ENCODE peak calls at places on chromosomes 6 and 20, in six cellular contexts. T is mesendoderm, L is H9, D is IMR-90, V is H1, C is mesenchymal stem cell. O is an unnamed sample.

GRCh38 chr20:48932375-48932941 is 10.9 kb downstream of the ARFGEF2 start:
- DNase-seq in T (no peak), L (no peak), D (peak; percentile 44), V (no peak), C (peak; percentile 43), O (no peak)

GRCh38 chr6:20877008-20877937 is 343.0 kb downstream of the CDKAL1 start:
- DNase-seq in T (peak; percentile 81), L (no peak), D (peak; percentile 97), V (no peak), C (peak; percentile 97), O (no peak)

GRCh38 chr20:48284837-48285236 is 499.6 kb upstream of the SULF2 start:
- DNase-seq in T (peak; percentile 90), L (no peak), D (peak; percentile 75), V (no peak), C (no peak), O (no peak)

GRCh38 chr6:20691185-20691584 is 156.9 kb downstream of the CDKAL1 start:
- DNase-seq in T (no peak), L (no peak), D (no peak), V (no peak), C (no peak), O (no peak)

GRCh38 chr20:62143976-62144825 is 632 bp downstream of the SS18L1 start:
- DNase-seq in T (peak; percentile 53), L (peak; percentile 46), D (peak; percentile 60), V (no peak), C (peak; percentile 78), O (no peak)

GRCh38 chr6:41937472-41937871 is 4.1 kb downstream of the CCND3 start:
- DNase-seq in T (no peak), L (no peak), D (no peak), V (no peak), C (no peak), O (no peak)

GRCh38 chr6:36386495-36387439 is 702 bp downstream of the ETV7 start:
- DNase-seq in T (peak; percentile 56), L (peak; percentile 66), D (peak; percentile 67), V (peak; percentile 65), C (peak; percentile 80), O (no peak)

GRCh38 chr20:38635721-38636285 is 34.2 kb downstream of the ARHGAP40 start:
- DNase-seq in T (no peak), L (no peak), D (peak; percentile 32), V (no peak), C (peak; percentile 53), O (no peak)

GRCh38 chr6:108798672-108799355 is 49.4 kb upstream of the ARMC2 start:
- DNase-seq in T (peak; percentile 24), L (no peak), D (no peak), V (no peak), C (no peak), O (no peak)

GRCh38 chr6:109239192-109239917 is 142.9 kb downstream of the CD164 start:
- DNase-seq in T (no peak), L (no peak), D (no peak), V (no peak), C (peak; percentile 60), O (no peak)

GRCh38 chr6:159094444-159095252 is 49.9 kb upstream of the TAGAP start:
- DNase-seq in T (no peak), L (no peak), D (no peak), V (peak; percentile 46), C (no peak), O (no peak)

GRCh38 chr6:92559002-92559401 is 860.4 kb downstream of the EPHA7 start:
- DNase-seq in T (no peak), L (no peak), D (no peak), V (no peak), C (peak; percentile 51), O (no peak)

GRCh38 chr20:45450097-45450818 is 19.3 kb upstream of the WFDC2 start:
- DNase-seq in T (peak; percentile 84), L (peak; percentile 47), D (peak; percentile 51), V (no peak), C (peak; percentile 33), O (no peak)

GRCh38 chr20:47790032-47790965 is 5.0 kb upstream of the SULF2 start:
- DNase-seq in T (no peak), L (no peak), D (peak; percentile 70), V (no peak), C (peak; percentile 91), O (no peak)

GRCh38 chr6:136774228-136775041 is 17.8 kb downstream of the MAP3K5 start:
- DNase-seq in T (peak; percentile 29), L (no peak), D (peak; percentile 85), V (no peak), C (peak; percentile 81), O (no peak)

GRCh38 chr6:106557837-106558236 is 71.5 kb downstream of the RTN4IP1 start:
- DNase-seq in T (no peak), L (no peak), D (no peak), V (no peak), C (peak; percentile 30), O (no peak)

GRCh38 chr6:154932562-154933027 is 62.5 kb upstream of the TIAM2 start:
- DNase-seq in T (peak; percentile 96), L (no peak), D (peak; percentile 78), V (no peak), C (peak; percentile 85), O (no peak)

GRCh38 chr20:5073154-5074049 is 46.4 kb downstream of the PCNA start:
- DNase-seq in T (peak; percentile 40), L (peak; percentile 40), D (peak; percentile 22), V (peak; percentile 51), C (peak; percentile 22), O (no peak)

DNA sequence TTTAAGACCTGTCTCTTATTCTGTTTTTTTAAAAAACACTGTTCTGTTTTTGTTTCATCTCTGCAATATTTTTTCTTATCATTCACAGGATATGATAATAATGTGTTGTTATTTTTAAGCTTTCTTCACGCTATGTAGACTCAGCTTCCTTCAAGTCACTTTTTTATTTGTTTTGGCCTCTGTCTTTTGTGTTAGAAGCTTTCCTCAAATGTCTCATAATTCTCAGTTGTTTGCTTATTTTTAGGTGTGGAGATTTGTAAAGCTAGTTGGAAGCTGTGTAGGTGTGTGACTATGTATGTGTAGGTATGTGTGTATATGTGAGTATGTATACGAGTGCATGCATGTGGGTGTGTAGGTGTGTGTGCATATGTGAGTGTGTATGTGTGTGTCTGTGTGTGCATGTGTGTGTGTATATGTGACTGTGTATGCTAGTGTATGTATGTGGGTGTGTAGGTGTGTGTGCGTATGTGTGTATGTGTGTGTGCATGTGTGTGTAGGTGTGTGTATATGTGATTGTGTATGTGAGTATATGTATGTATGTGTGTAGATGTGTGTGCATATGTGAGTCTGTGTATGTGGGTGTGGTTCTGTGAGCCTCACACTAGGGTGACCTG is 16.3 kb upstream of the VEGFA start:
- DNase-seq in T (no peak), L (no peak), D (no peak), V (peak; percentile 2), C (no peak), O (no peak)
- H3K23ac ChIP-seq in T (no peak overlapping the region), L (no peak overlapping the region), D (no peak overlapping the region), V (no peak overlapping the region), C (no peak overlapping the region), O (no peak overlapping the region)

GRCh38 chr20:50056408-50056926 is 56.5 kb downstream of the UBE2V1 start:
- DNase-seq in T (no peak), L (no peak), D (no peak), V (no peak), C (no peak), O (no peak)
- H3K18ac ChIP-seq in T (no peak overlapping the region), L (no peak overlapping the region), D (no peak overlapping the region), V (no peak overlapping the region), C (no peak overlapping the region), O (peak overlapping the region; percentile 15)

GRCh38 chr20:7330850-7331249 is 563.4 kb downstream of the BMP2 start:
- DNase-seq in T (no peak), L (no peak), D (no peak), V (no peak), C (no peak), O (no peak)
- H3K23ac ChIP-seq in T (no peak overlapping the region), L (no peak overlapping the region), D (no peak overlapping the region), V (no peak overlapping the region), C (no peak overlapping the region), O (no peak overlapping the region)

DNA sequence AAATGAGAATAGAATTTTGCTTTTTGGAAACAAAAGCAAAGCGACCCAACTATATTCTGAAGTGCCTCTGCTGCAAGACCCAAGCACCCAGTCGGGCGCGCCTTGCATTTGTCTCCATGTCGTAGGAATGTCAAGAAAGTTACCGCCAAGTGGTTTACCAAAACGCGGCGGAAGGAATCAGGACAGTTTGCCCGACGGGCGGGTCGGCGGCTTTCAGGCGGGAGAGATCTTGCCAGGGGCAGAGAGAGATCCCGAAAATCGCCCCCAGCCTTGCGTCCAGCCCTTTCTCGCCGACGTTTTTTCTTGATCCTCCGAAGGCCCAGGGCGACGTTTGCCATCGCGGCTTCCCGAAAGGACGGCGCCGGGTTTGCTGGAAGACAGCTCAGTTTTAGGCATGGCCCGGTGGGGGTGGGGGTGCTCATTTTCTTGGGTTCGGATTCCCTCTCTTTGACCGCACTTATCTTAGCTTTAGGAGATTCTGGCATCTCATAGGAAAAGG is 3.9 kb upstream of the LIN28B start:
- DNase-seq in T (peak; percentile 95), L (peak; percentile 77), D (no peak), V (peak; percentile 77), C (peak; percentile 59), O (peak; percentile 58)
- H3K18ac ChIP-seq in T (peak overlapping the region; percentile 81), L (peak overlapping the region; percentile 100), D (no peak overlapping the region), V (peak overlapping the region; percentile 97), C (peak overlapping the region; percentile 54), O (peak overlapping the region; percentile 99)

GRCh38 chr6:117552618-117553017 is 49.7 kb downstream of the GOPC start:
- DNase-seq in T (peak; percentile 87), L (no peak), D (peak; percentile 44), V (no peak), C (peak; percentile 46), O (no peak)
- H3K23ac ChIP-seq in T (no peak overlapping the region), L (no peak overlapping the region), D (no peak overlapping the region), V (no peak overlapping the region), C (no peak overlapping the region), O (no peak overlapping the region)

GRCh38 chr6:168411130-168411529 is 29.9 kb upstream of the SMOC2 start:
- DNase-seq in T (no peak), L (no peak), D (no peak), V (peak; percentile 37), C (no peak), O (no peak)

GRCh38 chr6:168411793-168412192 is 29.2 kb upstream of the SMOC2 start:
- DNase-seq in T (no peak), L (no peak), D (no peak), V (peak; percentile 34), C (no peak), O (no peak)

GRCh38 chr6:168410554-168411011 is 30.4 kb upstream of the SMOC2 start:
- DNase-seq in T (no peak), L (peak; percentile 18), D (no peak), V (peak; percentile 42), C (no peak), O (no peak)

GRCh38 chr6:168408504-168409136 is 32.4 kb upstream of the SMOC2 start:
- DNase-seq in T (no peak), L (peak; percentile 10), D (no peak), V (peak; percentile 24), C (no peak), O (no peak)

DNA sequence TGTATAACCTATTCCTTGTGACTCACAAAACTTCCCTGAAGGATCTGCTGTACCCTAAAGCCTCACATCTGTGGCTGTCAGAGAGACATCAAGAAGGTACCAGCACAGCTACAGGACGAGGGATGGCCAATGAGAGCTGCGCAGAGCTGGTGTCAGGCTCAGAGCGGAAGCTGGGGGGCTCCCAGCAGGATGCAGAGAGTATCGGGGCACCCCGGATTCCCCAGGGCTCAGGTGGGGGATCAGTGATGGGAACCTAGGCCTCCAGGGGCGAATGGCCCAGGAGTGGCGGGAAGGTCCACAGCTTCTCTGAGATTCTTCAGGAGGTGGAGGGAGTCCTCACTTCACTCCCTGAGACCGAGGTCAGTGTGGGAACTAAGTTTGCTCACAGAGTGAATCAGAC is 30.9 kb upstream of the SMOC2 start:
- DNase-seq in T (no peak), L (peak; percentile 15), D (no peak), V (peak; percentile 33), C (no peak), O (no peak)
- H3K18ac ChIP-seq in T (no peak overlapping the region), L (no peak overlapping the region), D (no peak overlapping the region), V (no peak overlapping the region), C (no peak overlapping the region), O (no peak overlapping the region)

O was measured in neuronal stem cell.